ENCODE peak calls at places on chromosomes 16 and 17, in seven cellular contexts. I is psoas muscle; L is stimulated activated naive CD8-positive, alpha-beta T cell treated with anti-CD3 and anti-CD28 coated beads, Interleukin-15, amount 100 ng/mL, for 72 hours; X is left lung; T is CD4-positive, alpha-beta T cell; M is effector memory CD8-positive, alpha-beta T cell; V is esophagus mucosa. B is an unnamed sample.

GRCh38 chr16:86120982-86121242 is 221.9 kb downstream of the IRF8 start:
- ATAC-seq in I (no peak), L (no peak), X (no peak), T (no peak), M (no peak), V (no peak), B (no peak)

GRCh38 chr17:1800240-1800639 is 29.5 kb downstream of the SMYD4 start:
- ATAC-seq in I (no peak), L (no peak), X (no peak), T (no peak), M (no peak), V (no peak), B (no peak)

GRCh38 chr16:65384441-65384840 is 262.6 kb upstream of the CDH11 start:
- ATAC-seq in I (no peak), L (no peak), X (no peak), T (no peak), M (no peak), V (no peak), B (no peak)

GRCh38 chr16:67506468-67506867 is 22.2 kb upstream of the RIPOR1 start:
- ATAC-seq in I (no peak), L (no peak), X (no peak), T (no peak), M (no peak), V (no peak), B (no peak)

GRCh38 chr17:76599699-76600460 is 14.2 kb upstream of the ST6GALNAC2 start:
- ATAC-seq in I (no peak), L (no peak), X (no peak), T (no peak), M (no peak), V (no peak), B (no peak)

GRCh38 chr17:1909985-1910384 is 80.2 kb downstream of the RPA1 start:
- ATAC-seq in I (no peak), L (no peak), X (no peak), T (no peak), M (no peak), V (no peak), B (no peak)

GRCh38 chr17:48556534-48557401 is 11.9 kb upstream of the HOXB2 start:
- ATAC-seq in I (no peak), L (no peak), X (no peak), T (no peak), M (no peak), V (peak), B (no peak)

GRCh38 chr17:44384823-44385286 is 4.6 kb downstream of the ITGA2B start:
- ATAC-seq in I (peak), L (peak), X (no peak), T (peak), M (peak), V (no peak), B (no peak)

GRCh38 chr16:2523801-2524231 is 3.6 kb downstream of the AMDHD2 start:
- ATAC-seq in I (no peak), L (no peak), X (no peak), T (no peak), M (no peak), V (no peak), B (no peak)

GRCh38 chr16:79810449-79811189 is 210.1 kb upstream of the MAF start:
- ATAC-seq in I (no peak), L (no peak), X (no peak), T (no peak), M (no peak), V (no peak), B (no peak)

GRCh38 chr17:42766124-42766523 is 5.1 kb downstream of the RAMP2 start:
- ATAC-seq in I (no peak), L (no peak), X (no peak), T (no peak), M (no peak), V (no peak), B (no peak)

GRCh38 chr16:87342978-87343752 is 26.0 kb upstream of the C16orf95 start:
- ATAC-seq in I (no peak), L (no peak), X (no peak), T (no peak), M (no peak), V (no peak), B (no peak)

GRCh38 chr17:35142467-35142796 is 329 bp upstream of the NLE1 start:
- ATAC-seq in I (no peak), L (peak), X (no peak), T (no peak), M (no peak), V (no peak), B (peak)

GRCh38 chr17:39090832-39091622 is 60.4 kb downstream of the PLXDC1 start:
- ATAC-seq in I (no peak), L (no peak), X (no peak), T (no peak), M (no peak), V (no peak), B (no peak)

GRCh38 chr17:61974115-61974514 is 46.3 kb upstream of the INTS2 start:
- ATAC-seq in I (no peak), L (no peak), X (no peak), T (no peak), M (no peak), V (no peak), B (no peak)

GRCh38 chr16:86388976-86389375 is 121.4 kb upstream of the FOXF1 start:
- ATAC-seq in I (no peak), L (no peak), X (no peak), T (no peak), M (no peak), V (no peak), B (no peak)

GRCh38 chr16:71288890-71289731 is at the start of gene CMTR2:
- ATAC-seq in I (peak), L (peak), X (peak), T (peak), M (peak), V (peak), B (peak)

GRCh38 chr17:15508466-15508865 is 41.0 kb upstream of the CDRT4 start:
- ATAC-seq in I (peak), L (no peak), X (peak), T (no peak), M (no peak), V (no peak), B (no peak)

GRCh38 chr16:57166951-57167350 is 18.9 kb downstream of the PSME3IP1 start:
- ATAC-seq in I (no peak), L (no peak), X (peak), T (no peak), M (no peak), V (peak), B (no peak)

GRCh38 chr16:3283525-3284447 is 495 bp downstream of the ZNF263 start:
- ATAC-seq in I (no peak), L (no peak), X (no peak), T (no peak), M (no peak), V (no peak), B (no peak)

GRCh38 chr17:32383926-32384434 is 34.0 kb downstream of the ZNF207 start:
- ATAC-seq in I (peak), L (no peak), X (no peak), T (no peak), M (no peak), V (no peak), B (no peak)

GRCh38 chr16:62066747-62067146 is 30.5 kb upstream of the CDH8 start:
- ATAC-seq in I (no peak), L (no peak), X (peak), T (no peak), M (no peak), V (no peak), B (no peak)

GRCh38 chr17:33277436-33278100 is 15.5 kb downstream of the ASIC2 start:
- ATAC-seq in I (no peak), L (no peak), X (no peak), T (no peak), M (no peak), V (no peak), B (no peak)

GRCh38 chr16:1208239-1208830 is 16.7 kb downstream of the TPSG1 start:
- ATAC-seq in I (no peak), L (peak), X (no peak), T (peak), M (peak), V (no peak), B (peak)

GRCh38 chr16:56421313-56421712 is 4.0 kb downstream of the AMFR start:
- ATAC-seq in I (no peak), L (no peak), X (no peak), T (no peak), M (no peak), V (no peak), B (no peak)

GRCh38 chr17:51439395-51440229 is 179.3 kb downstream of the UTP18 start:
- ATAC-seq in I (no peak), L (no peak), X (no peak), T (peak), M (no peak), V (peak), B (no peak)

GRCh38 chr16:65896448-65897153 is 469.9 kb upstream of the CDH5 start:
- ATAC-seq in I (no peak), L (no peak), X (no peak), T (no peak), M (no peak), V (no peak), B (no peak)

GRCh38 chr16:81642943-81643342 is 136.1 kb upstream of the PLCG2 start:
- ATAC-seq in I (no peak), L (no peak), X (no peak), T (no peak), M (peak), V (no peak), B (no peak)

GRCh38 chr16:68270353-68270752 is 6.0 kb downstream of the SLC7A6 start:
- ATAC-seq in I (no peak), L (peak), X (no peak), T (no peak), M (peak), V (no peak), B (no peak)

GRCh38 chr17:20273741-20274500 is 193.4 kb downstream of the LGALS9B start:
- ATAC-seq in I (no peak), L (peak), X (no peak), T (peak), M (no peak), V (no peak), B (no peak)

GRCh38 chr16:8776193-8776592 is 21.2 kb downstream of the TMEM186 start:
- ATAC-seq in I (no peak), L (no peak), X (peak), T (no peak), M (no peak), V (peak), B (no peak)

GRCh38 chr17:74453665-74454196 is 12.7 kb upstream of the CD300A start:
- ATAC-seq in I (peak), L (peak), X (peak), T (peak), M (peak), V (peak), B (no peak)

GRCh38 chr17:75753514-75754377 is 11.2 kb downstream of the GALK1 start:
- ATAC-seq in I (peak), L (peak), X (peak), T (peak), M (peak), V (no peak), B (peak)

GRCh38 chr16:87733190-87733589 is 32.6 kb downstream of the KLHDC4 start:
- ATAC-seq in I (no peak), L (no peak), X (no peak), T (peak), M (peak), V (peak), B (no peak)

GRCh38 chr17:11506635-11507034 is 91.6 kb upstream of the DNAH9 start:
- ATAC-seq in I (no peak), L (no peak), X (peak), T (no peak), M (no peak), V (peak), B (no peak)

B was measured in SK-N-SH treated with all-trans-retinoic acid at 6 μM for 48 hours.